ENCODE peak calls at places on chromosomes 6 and 20, in six cellular contexts. X is CD8-positive, alpha-beta memory T cell; Y is COR-L47; O is tibial artery; D is naive thymus-derived CD8-positive, alpha-beta T cell; N is skeletal muscle cell. W is an unnamed sample.

GRCh38 chr6:35096129-35096852 is 44.8 kb downstream of the TCP11 start:
- DNase-seq in X (no peak), Y (peak), O (no peak), D (no peak), N (peak), W (no peak)

GRCh38 chr6:34053721-34054120 is 92.2 kb downstream of the GRM4 start:
- DNase-seq in X (no peak), Y (peak), O (no peak), D (no peak), N (no peak), W (no peak)

GRCh38 chr20:57540889-57541288 is 15.9 kb upstream of the CTCFL start:
- DNase-seq in X (no peak), Y (no peak), O (peak), D (no peak), N (no peak), W (no peak)

GRCh38 chr20:4225778-4226177 is 210.4 kb upstream of the RNF24 start:
- DNase-seq in X (no peak), Y (no peak), O (no peak), D (no peak), N (peak), W (no peak)

GRCh38 chr6:34288581-34288980 is 39.8 kb upstream of the SMIM29 start:
- DNase-seq in X (no peak), Y (no peak), O (no peak), D (no peak), N (no peak), W (no peak)

GRCh38 chr6:131443514-131443913 is 129.5 kb upstream of the ARG1 start:
- DNase-seq in X (no peak), Y (no peak), O (no peak), D (peak), N (no peak), W (no peak)

GRCh38 chr20:4555188-4555893 is 166.4 kb upstream of the PRND start:
- DNase-seq in X (no peak), Y (no peak), O (no peak), D (no peak), N (peak), W (no peak)

GRCh38 chr20:4244700-4245485 is 229.5 kb upstream of the RNF24 start:
- DNase-seq in X (no peak), Y (no peak), O (no peak), D (no peak), N (no peak), W (no peak)

GRCh38 chr6:164927288-164928040 is 381.9 kb downstream of the C6orf118 start:
- DNase-seq in X (peak), Y (no peak), O (peak), D (peak), N (no peak), W (peak)